ENCODE peak calls at places on chromosomes 13 and 19, in four cellular contexts. U, T, M and X are unnamed samples.

GRCh38 chr13:109743706-109744453 is 42.5 kb downstream of the IRS2 start:
- DNase-seq in T (peak), M (no peak), U (peak), X (peak)

GRCh38 chr19:12708641-12709040 is 12.2 kb upstream of the FBXW9 start:
- DNase-seq in U (no peak), M (no peak), T (no peak), X (no peak)

GRCh38 chr19:12126707-12127106 is 13.4 kb downstream of the ZNF20 start:
- DNase-seq in M (peak), T (no peak), U (no peak), X (peak)

GRCh38 chr13:66077286-66077685 is 1152.8 kb downstream of the PCDH9 start:
- DNase-seq in T (no peak), M (no peak), U (no peak), X (no peak)

GRCh38 chr13:72295173-72295572 is 428.2 kb upstream of the DACH1 start:
- DNase-seq in M (no peak), T (peak), U (no peak), X (no peak)

GRCh38 chr13:79655509-79655908 is 174.6 kb downstream of the NDFIP2 start:
- DNase-seq in T (no peak), U (no peak), M (no peak), X (no peak)

GRCh38 chr19:39474139-39474620 is 6.5 kb upstream of the TIMM50 start:
- DNase-seq in T (no peak), M (peak), U (no peak), X (peak)

GRCh38 chr19:15780595-15781418 is 6.7 kb upstream of the OR10H5 start:
- DNase-seq in U (no peak), T (no peak), M (no peak), X (no peak)

GRCh38 chr19:49073514-49074378 is 1.2 kb upstream of the KCNA7 start:
- DNase-seq in T (no peak), U (no peak), M (peak), X (peak)

GRCh38 chr19:17420267-17420924 is 549 bp downstream of the MVB12A start:
- DNase-seq in U (no peak), T (peak), M (peak), X (peak)

GRCh38 chr19:14837391-14837790 is 2.4 kb upstream of the OR7A5 start:
- DNase-seq in T (no peak), U (no peak), M (no peak), X (no peak)

GRCh38 chr19:409515-410242 is 732 bp upstream of the C2CD4C start:
- DNase-seq in M (peak), T (no peak), U (no peak), X (no peak)

GRCh38 chr13:53783466-53783865 is 754.9 kb downstream of the OLFM4 start:
- DNase-seq in T (no peak), U (no peak), M (no peak), X (no peak)